ENCODE peak calls at places on chromosomes 12 and 14, in four cellular contexts. One of them, this sample, is unnamed.

GRCh38 chr12:112879191-112879705 is 27.5 kb upstream of the OAS1 start:
- DNase-seq in NAMALWA: no peak
- DNase-seq in lower leg skin: peak
- DNase-seq in stimulated activated CD8-positive, alpha-beta memory T cell treated with anti-CD3 and anti-CD28 coated beads, Interleukin-7, amount 100 ng/mL, for 4 hours: no peak
- DNase-seq in this sample: no peak

GRCh38 chr12:80239867-80240266 is 140.5 kb downstream of the OTOGL start:
- DNase-seq in NAMALWA: no peak
- DNase-seq in lower leg skin: no peak
- DNase-seq in stimulated activated CD8-positive, alpha-beta memory T cell treated with anti-CD3 and anti-CD28 coated beads, Interleukin-7, amount 100 ng/mL, for 4 hours: no peak
- DNase-seq in this sample: no peak

GRCh38 chr12:27899151-27899661 is 73.3 kb downstream of the PTHLH start:
- DNase-seq in lower leg skin: no peak
- DNase-seq in NAMALWA: no peak
- DNase-seq in stimulated activated CD8-positive, alpha-beta memory T cell treated with anti-CD3 and anti-CD28 coated beads, Interleukin-7, amount 100 ng/mL, for 4 hours: no peak
- DNase-seq in this sample: no peak

GRCh38 chr14:63972323-63972932 is 119.6 kb downstream of the SYNE2 start:
- DNase-seq in stimulated activated CD8-positive, alpha-beta memory T cell treated with anti-CD3 and anti-CD28 coated beads, Interleukin-7, amount 100 ng/mL, for 4 hours: no peak
- DNase-seq in lower leg skin: no peak
- DNase-seq in NAMALWA: no peak
- DNase-seq in this sample: no peak

GRCh38 chr12:16606201-16606849 is 363 bp upstream of the LMO3 start:
- DNase-seq in NAMALWA: no peak
- DNase-seq in lower leg skin: peak
- DNase-seq in stimulated activated CD8-positive, alpha-beta memory T cell treated with anti-CD3 and anti-CD28 coated beads, Interleukin-7, amount 100 ng/mL, for 4 hours: no peak
- DNase-seq in this sample: no peak

GRCh38 chr14:22561661-22562579 is 27.1 kb downstream of the DAD1 start:
- DNase-seq in lower leg skin: no peak
- DNase-seq in NAMALWA: peak
- DNase-seq in stimulated activated CD8-positive, alpha-beta memory T cell treated with anti-CD3 and anti-CD28 coated beads, Interleukin-7, amount 100 ng/mL, for 4 hours: peak
- DNase-seq in this sample: no peak

GRCh38 chr12:98456583-98457573 is 58.5 kb upstream of the TMPO start:
- DNase-seq in stimulated activated CD8-positive, alpha-beta memory T cell treated with anti-CD3 and anti-CD28 coated beads, Interleukin-7, amount 100 ng/mL, for 4 hours: no peak
- DNase-seq in NAMALWA: no peak
- DNase-seq in lower leg skin: peak
- DNase-seq in this sample: no peak

GRCh38 chr12:6608592-6609311 is 1.6 kb upstream of the CHD4 start:
- DNase-seq in stimulated activated CD8-positive, alpha-beta memory T cell treated with anti-CD3 and anti-CD28 coated beads, Interleukin-7, amount 100 ng/mL, for 4 hours: no peak
- DNase-seq in NAMALWA: peak
- DNase-seq in lower leg skin: peak
- DNase-seq in this sample: peak

GRCh38 chr12:49388682-49389081 is 21.4 kb downstream of the SPATS2 start:
- DNase-seq in NAMALWA: no peak
- DNase-seq in lower leg skin: no peak
- DNase-seq in stimulated activated CD8-positive, alpha-beta memory T cell treated with anti-CD3 and anti-CD28 coated beads, Interleukin-7, amount 100 ng/mL, for 4 hours: no peak
- DNase-seq in this sample: no peak

GRCh38 chr12:44245932-44246331 is 410.1 kb downstream of the TMEM117 start:
- DNase-seq in stimulated activated CD8-positive, alpha-beta memory T cell treated with anti-CD3 and anti-CD28 coated beads, Interleukin-7, amount 100 ng/mL, for 4 hours: no peak
- DNase-seq in NAMALWA: no peak
- DNase-seq in lower leg skin: no peak
- DNase-seq in this sample: no peak

GRCh38 chr14:62289471-62289870 is 527.3 kb downstream of the SNAPC1 start:
- DNase-seq in NAMALWA: no peak
- DNase-seq in stimulated activated CD8-positive, alpha-beta memory T cell treated with anti-CD3 and anti-CD28 coated beads, Interleukin-7, amount 100 ng/mL, for 4 hours: no peak
- DNase-seq in lower leg skin: no peak
- DNase-seq in this sample: no peak

GRCh38 chr14:69094481-69094880 is 58.4 kb downstream of the DCAF5 start:
- DNase-seq in NAMALWA: no peak
- DNase-seq in lower leg skin: no peak
- DNase-seq in stimulated activated CD8-positive, alpha-beta memory T cell treated with anti-CD3 and anti-CD28 coated beads, Interleukin-7, amount 100 ng/mL, for 4 hours: no peak
- DNase-seq in this sample: no peak

GRCh38 chr14:101932668-101933067 is 31.7 kb upstream of the DYNC1H1 start:
- DNase-seq in stimulated activated CD8-positive, alpha-beta memory T cell treated with anti-CD3 and anti-CD28 coated beads, Interleukin-7, amount 100 ng/mL, for 4 hours: no peak
- DNase-seq in NAMALWA: no peak
- DNase-seq in lower leg skin: no peak
- DNase-seq in this sample: no peak

GRCh38 chr12:124713436-124714082 is 146.1 kb upstream of the NCOR2 start:
- DNase-seq in NAMALWA: peak
- DNase-seq in stimulated activated CD8-positive, alpha-beta memory T cell treated with anti-CD3 and anti-CD28 coated beads, Interleukin-7, amount 100 ng/mL, for 4 hours: peak
- DNase-seq in lower leg skin: no peak
- DNase-seq in this sample: peak

GRCh38 chr14:94115068-94115591 is 4.6 kb downstream of the IFI27 start:
- DNase-seq in NAMALWA: no peak
- DNase-seq in lower leg skin: peak
- DNase-seq in stimulated activated CD8-positive, alpha-beta memory T cell treated with anti-CD3 and anti-CD28 coated beads, Interleukin-7, amount 100 ng/mL, for 4 hours: no peak
- DNase-seq in this sample: peak

GRCh38 chr12:45477526-45477925 is 252.0 kb upstream of the ARID2 start:
- DNase-seq in stimulated activated CD8-positive, alpha-beta memory T cell treated with anti-CD3 and anti-CD28 coated beads, Interleukin-7, amount 100 ng/mL, for 4 hours: no peak
- DNase-seq in lower leg skin: no peak
- DNase-seq in NAMALWA: no peak
- DNase-seq in this sample: no peak

GRCh38 chr12:68063900-68064590 is 74.8 kb downstream of the IFNG-AS1 start:
- DNase-seq in stimulated activated CD8-positive, alpha-beta memory T cell treated with anti-CD3 and anti-CD28 coated beads, Interleukin-7, amount 100 ng/mL, for 4 hours: no peak
- DNase-seq in NAMALWA: no peak
- DNase-seq in lower leg skin: no peak
- DNase-seq in this sample: no peak

GRCh38 chr14:44873536-44873935 is 88.2 kb downstream of the KLHL28 start:
- DNase-seq in stimulated activated CD8-positive, alpha-beta memory T cell treated with anti-CD3 and anti-CD28 coated beads, Interleukin-7, amount 100 ng/mL, for 4 hours: no peak
- DNase-seq in lower leg skin: no peak
- DNase-seq in NAMALWA: no peak
- DNase-seq in this sample: no peak

This sample was measured in Karpas-422.